ENCODE peak calls at places on chromosome 6, in ten cellular contexts. V is lower lobe of right lung; Z is heart left ventricle; X is cardiac fibroblast; C is adipocyte; H is breast epithelium; I is nephron progenitor cell; T is natural killer cell treated with Interleukin-12 subunit alpha and Interleukin-12 subunit beta and Interleukin-15 and Interleukin-18, amount 100 ng/mL, for 72 hours; O is IMR-90; J is bronchial epithelial cell. F is an unnamed sample.

GRCh38 chr6:50030350-50030749 is 8.6 kb upstream of the DEFB110 start:
- DNase-seq in H (no peak), J (no peak), T (no peak), C (no peak), V (peak), Z (no peak), I (no peak), O (no peak), X (no peak), F (no peak)

GRCh38 chr6:155517282-155517681 is 61.6 kb upstream of the NOX3 start:
- DNase-seq in O (no peak), V (no peak), J (no peak), I (no peak), X (no peak), C (no peak), Z (no peak), H (no peak), T (no peak), F (no peak)

GRCh38 chr6:31794866-31795615 is 511 bp downstream of the VARS1 start:
- DNase-seq in T (no peak), H (no peak), V (no peak), J (no peak), I (peak), X (peak), Z (no peak), C (no peak), O (no peak), F (no peak)

GRCh38 chr6:1306133-1306532 is 5.8 kb upstream of the FOXQ1 start:
- DNase-seq in Z (no peak), C (no peak), I (no peak), O (no peak), X (no peak), V (no peak), T (no peak), J (no peak), H (no peak), F (no peak)

GRCh38 chr6:63677282-63677681 is 41.7 kb downstream of the PHF3 start:
- DNase-seq in V (no peak), Z (no peak), H (no peak), C (peak), I (no peak), X (peak), T (no peak), O (no peak), J (peak), F (no peak)

GRCh38 chr6:5213851-5214507 is 46.8 kb downstream of the LYRM4 start:
- DNase-seq in H (no peak), J (no peak), X (peak), I (no peak), Z (no peak), T (no peak), C (peak), V (no peak), O (peak), F (peak)

GRCh38 chr6:108592371-108593337 is 31.9 kb downstream of the FOXO3 start:
- DNase-seq in O (peak), H (no peak), Z (no peak), X (peak), I (peak), V (no peak), J (peak), T (peak), C (peak), F (no peak)

GRCh38 chr6:96520039-96520850 is 1.4 kb upstream of the UFL1 start:
- DNase-seq in O (peak), I (no peak), H (no peak), J (peak), Z (no peak), C (no peak), V (no peak), X (peak), T (no peak), F (peak)

GRCh38 chr6:1599469-1599868 is 10.2 kb upstream of the FOXC1 start:
- DNase-seq in H (no peak), V (no peak), I (no peak), C (no peak), T (no peak), O (no peak), Z (no peak), X (no peak), J (no peak), F (no peak)

GRCh38 chr6:134317471-134318131 is at the start of gene SGK1:
- DNase-seq in T (no peak), C (peak), H (no peak), V (no peak), Z (no peak), O (peak), X (peak), I (peak), J (peak), F (peak)

GRCh38 chr6:133804263-133804662 is 84.7 kb upstream of the TCF21 start:
- DNase-seq in J (peak), Z (no peak), O (peak), V (no peak), X (peak), H (no peak), C (peak), I (no peak), T (no peak), F (no peak)

GRCh38 chr6:166277892-166278578 is 30.2 kb downstream of the PRR18 start:
- DNase-seq in Z (no peak), H (no peak), T (no peak), C (no peak), X (no peak), J (no peak), I (no peak), V (no peak), O (no peak), F (no peak)

GRCh38 chr6:106168097-106168888 is 82.2 kb downstream of the PRDM1 start:
- DNase-seq in O (no peak), J (no peak), I (no peak), V (no peak), H (no peak), Z (no peak), T (no peak), C (no peak), X (no peak), F (no peak)

GRCh38 chr6:16948376-16948775 is 153.5 kb upstream of the STMND1 start:
- DNase-seq in O (peak), H (no peak), X (peak), I (no peak), J (no peak), V (no peak), Z (no peak), C (peak), T (no peak), F (no peak)

GRCh38 chr6:121055572-121056163 is 278.6 kb downstream of the TBC1D32 start:
- DNase-seq in J (peak), Z (no peak), I (peak), V (no peak), O (peak), C (peak), H (no peak), X (peak), T (no peak), F (peak)

GRCh38 chr6:57276946-57277345 is 40.5 kb upstream of the PRIM2 start:
- DNase-seq in X (no peak), J (no peak), V (no peak), T (no peak), Z (no peak), I (no peak), C (no peak), O (no peak), H (no peak), F (no peak)

GRCh38 chr6:33903579-33903978 is 99.8 kb upstream of the MLN start:
- DNase-seq in T (no peak), H (no peak), Z (no peak), X (no peak), O (no peak), J (no peak), I (no peak), C (no peak), V (no peak), F (no peak)

GRCh38 chr6:154847318-154847717 is 114.1 kb downstream of the SCAF8 start:
- DNase-seq in H (no peak), T (no peak), Z (no peak), J (peak), C (peak), V (no peak), O (no peak), I (no peak), X (no peak), F (no peak)

GRCh38 chr6:149454405-149454848 is 30.4 kb downstream of the ZC3H12D start:
- DNase-seq in X (peak), O (peak), V (peak), Z (peak), T (no peak), C (peak), I (no peak), J (peak), H (peak), F (no peak)

GRCh38 chr6:115796061-115796460 is 264.6 kb downstream of the FRK start:
- DNase-seq in O (no peak), V (no peak), I (no peak), H (no peak), T (no peak), X (no peak), J (no peak), C (no peak), Z (no peak), F (no peak)

GRCh38 chr6:105920071-105920470 is 166.1 kb upstream of the PRDM1 start:
- DNase-seq in O (no peak), T (no peak), H (no peak), X (no peak), V (no peak), C (no peak), I (no peak), Z (no peak), J (peak), F (no peak)

GRCh38 chr6:152983637-152984386 is 971 bp upstream of the FBXO5 start:
- DNase-seq in O (peak), V (peak), J (peak), T (peak), Z (peak), H (peak), X (peak), C (peak), I (peak), F (peak)

GRCh38 chr6:148819852-148820251 is 73.0 kb downstream of the UST start:
- DNase-seq in V (no peak), C (no peak), J (no peak), T (no peak), I (no peak), X (no peak), H (no peak), O (no peak), Z (no peak), F (peak)

GRCh38 chr6:126427713-126428112 is 87.8 kb downstream of the CENPW start:
- DNase-seq in X (no peak), V (no peak), J (no peak), T (no peak), I (no peak), Z (no peak), O (no peak), C (no peak), H (no peak), F (no peak)

GRCh38 chr6:136822051-136822378 is 377 bp upstream of the PEX7 start:
- DNase-seq in X (peak), J (no peak), O (peak), T (no peak), H (no peak), Z (no peak), I (no peak), C (peak), V (peak), F (no peak)

GRCh38 chr6:170102038-170102437 is 188.8 kb downstream of the DLL1 start:
- DNase-seq in X (no peak), C (no peak), I (no peak), T (peak), Z (peak), J (no peak), V (no peak), H (peak), O (no peak), F (no peak)

GRCh38 chr6:14108571-14109410 is 8.8 kb upstream of the CD83 start:
- DNase-seq in O (no peak), V (peak), I (no peak), Z (no peak), C (no peak), H (no peak), X (no peak), J (no peak), T (peak), F (no peak)

GRCh38 chr6:135919026-135919425 is 67.5 kb downstream of the PDE7B start:
- DNase-seq in T (no peak), V (no peak), C (no peak), H (no peak), Z (no peak), J (no peak), O (no peak), X (no peak), I (no peak), F (no peak)

GRCh38 chr6:29705389-29706231 is 17.6 kb upstream of the HLA-F start:
- DNase-seq in H (no peak), Z (no peak), C (peak), I (peak), J (peak), X (peak), O (peak), T (peak), V (no peak), F (peak)

GRCh38 chr6:119830494-119831295 is 481.1 kb upstream of the MAN1A1 start:
- DNase-seq in X (peak), O (no peak), I (no peak), H (no peak), Z (peak), C (no peak), V (no peak), J (peak), T (no peak), F (peak)

GRCh38 chr6:140217283-140217682 is 842.8 kb upstream of the CITED2 start:
- DNase-seq in T (no peak), O (no peak), V (no peak), J (no peak), H (no peak), C (no peak), Z (no peak), I (no peak), X (no peak), F (no peak)

GRCh38 chr6:7138921-7139358 is 31.2 kb downstream of the RREB1 start:
- DNase-seq in T (no peak), X (no peak), C (no peak), H (peak), O (no peak), V (peak), Z (no peak), J (peak), I (no peak), F (peak)

GRCh38 chr6:11852061-11852619 is 73.5 kb upstream of the ADTRP start:
- DNase-seq in X (no peak), Z (no peak), I (peak), C (no peak), T (no peak), O (no peak), J (no peak), H (no peak), V (no peak), F (no peak)

GRCh38 chr6:140445474-140446004 is 1071.1 kb upstream of the CITED2 start:
- DNase-seq in J (peak), C (peak), I (no peak), X (peak), O (peak), T (no peak), Z (no peak), V (no peak), H (no peak), F (peak)

GRCh38 chr6:34414999-34415858 is 10.6 kb downstream of the RPS10 start:
- DNase-seq in H (no peak), J (peak), C (peak), X (peak), T (no peak), V (no peak), Z (no peak), I (no peak), O (peak), F (peak)

GRCh38 chr6:11278207-11278559 is 45.7 kb upstream of the NEDD9 start:
- DNase-seq in C (no peak), T (no peak), O (no peak), J (peak), I (no peak), X (no peak), V (no peak), Z (no peak), H (no peak), F (no peak)

F was measured in HAP-1.